ENCODE peak calls at places on chromosomes 12 and 14, in five cellular contexts. X, L, N, B and P are unnamed samples.

GRCh38 chr12:57760347-57760982 is 5.6 kb downstream of the MARCHF9 start:
- DNase-seq in L (no peak), B (no peak), N (no peak), X (no peak), P (no peak)

GRCh38 chr14:104682107-104682593 is 7.3 kb upstream of the INF2 start:
- DNase-seq in X (no peak), N (peak; percentile 67), B (no peak), L (no peak), P (no peak)

GRCh38 chr12:127389923-127390322 is 877.0 kb upstream of the TMEM132C start:
- DNase-seq in X (peak; percentile 29), N (no peak), L (peak; percentile 21), B (peak; percentile 84), P (no peak)

GRCh38 chr12:44078273-44078672 is 242.4 kb downstream of the TMEM117 start:
- DNase-seq in X (no peak), L (no peak), N (no peak), B (peak; percentile 19), P (no peak)

GRCh38 chr12:116556964-116557706 is 2.0 kb upstream of the MAP1LC3B2 start:
- DNase-seq in X (no peak), L (no peak), B (peak; percentile 47), N (no peak), P (no peak)

GRCh38 chr14:88204221-88204620 is 118.8 kb downstream of the KCNK10 start:
- DNase-seq in B (no peak), N (no peak), L (no peak), X (no peak), P (no peak)

GRCh38 chr12:26744697-26745440 is 88.1 kb downstream of the ITPR2 start:
- DNase-seq in B (no peak), L (no peak), N (no peak), X (no peak), P (no peak)

GRCh38 chr12:40152783-40153383 is 47.0 kb upstream of the SLC2A13 start:
- DNase-seq in X (peak; percentile 50), L (peak; percentile 74), N (peak; percentile 77), B (peak; percentile 45), P (peak; percentile 21)

GRCh38 chr12:28253175-28253641 is 63.0 kb downstream of the CCDC91 start:
- DNase-seq in B (peak; percentile 53), L (no peak), N (no peak), X (peak; percentile 19), P (no peak)

GRCh38 chr12:114812858-114813761 is 129.1 kb upstream of the TBX3 start:
- DNase-seq in B (no peak), X (peak; percentile 87), L (no peak), N (no peak), P (no peak)

GRCh38 chr12:54463034-54463433 is 10.4 kb downstream of the GTSF1 start:
- DNase-seq in X (peak; percentile 68), N (peak; percentile 72), B (peak; percentile 92), L (no peak), P (no peak)

GRCh38 chr12:946656-947055 is 2.8 kb downstream of the RAD52 start:
- DNase-seq in N (no peak), L (no peak), B (peak; percentile 56), X (peak; percentile 34), P (no peak)

GRCh38 chr14:55802986-55803431 is 223.0 kb downstream of the KTN1 start:
- DNase-seq in X (peak; percentile 25), L (no peak), B (peak; percentile 52), N (no peak), P (no peak)

GRCh38 chr14:85319998-85320397 is 209.9 kb upstream of the FLRT2 start:
- DNase-seq in X (peak; percentile 15), B (peak; percentile 83), L (no peak), N (no peak), P (no peak)

GRCh38 chr12:11563785-11564739 is 85.4 kb upstream of the ETV6 start:
- DNase-seq in B (no peak), N (no peak), L (no peak), X (no peak), P (no peak)

GRCh38 chr14:61453103-61453767 is 131.9 kb downstream of the PRKCH start:
- DNase-seq in B (no peak), N (no peak), L (no peak), X (no peak), P (no peak)

GRCh38 chr14:61454545-61454944 is 133.2 kb downstream of the PRKCH start:
- DNase-seq in L (no peak), B (no peak), X (no peak), N (peak; percentile 54), P (peak; percentile 75)

GRCh38 chr14:61452452-61452851 is 131.1 kb downstream of the PRKCH start:
- DNase-seq in L (no peak), N (no peak), B (no peak), X (no peak), P (no peak)

GRCh38 chr14:61456720-61457119 is 135.3 kb downstream of the PRKCH start:
- DNase-seq in N (peak; percentile 89), B (peak; percentile 84), L (peak; percentile 93), X (peak; percentile 77), P (peak; percentile 58)

GRCh38 chr14:61455351-61455750 is 134.0 kb downstream of the PRKCH start:
- DNase-seq in N (peak; percentile 55), L (no peak), B (no peak), X (no peak), P (no peak)
- H3K4me1 ChIP-seq in N (peaks cover 3% of the 10 kb centered on the region), L (no peaks in the 10 kb centered on the region), B (no peaks in the 10 kb centered on the region), X (no peaks in the 10 kb centered on the region), P (peaks cover 23% of the 10 kb centered on the region)

GRCh38 chr12:130993759-130994670 is 40.3 kb downstream of the ADGRD1 start:
- DNase-seq in L (peak; percentile 87), N (peak; percentile 54), B (no peak), X (no peak), P (no peak)
- H3K4me3 ChIP-seq in L (peak overlapping the region; percentile 44), N (no peak overlapping the region), B (no peak overlapping the region), X (no peak overlapping the region), P (no peak overlapping the region)

DNA sequence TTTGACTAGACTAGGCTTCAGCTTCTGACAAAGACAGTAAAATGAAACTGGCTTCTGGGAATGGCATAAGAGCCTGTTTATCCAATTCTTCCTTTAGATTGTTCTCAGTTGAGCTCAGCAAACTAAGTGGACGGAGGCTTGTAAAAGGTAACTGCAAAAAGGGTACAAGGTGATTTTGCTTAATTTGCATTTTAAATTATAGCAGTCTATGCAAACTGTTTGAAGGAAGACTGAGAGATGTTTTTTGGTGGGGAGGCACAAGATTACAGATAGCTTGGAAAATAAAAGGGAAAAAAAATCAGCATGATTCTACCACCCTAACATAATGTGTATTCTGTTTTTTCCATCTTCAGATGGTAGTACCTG is 5.0 kb downstream of the SUSD6 start:
- DNase-seq in L (no peak), B (no peak), X (no peak), N (no peak), P (no peak)
- H3K4me1 ChIP-seq in L (peaks cover 44% of the 10 kb centered on the region), B (peaks cover 66% of the 10 kb centered on the region), X (peaks cover 9% of the 10 kb centered on the region), N (peaks cover 26% of the 10 kb centered on the region), P (peaks cover 88% of the 10 kb centered on the region)

GRCh38 chr12:104496336-104496735 is 39.6 kb downstream of the CHST11 start:
- DNase-seq in X (peak; percentile 30), N (no peak), B (no peak), L (no peak), P (no peak)

GRCh38 chr12:104494137-104494815 is 37.5 kb downstream of the CHST11 start:
- DNase-seq in N (peak; percentile 63), X (no peak), L (peak; percentile 69), B (peak; percentile 73), P (peak; percentile 57)

GRCh38 chr12:104495786-104496185 is 39.0 kb downstream of the CHST11 start:
- DNase-seq in L (no peak), X (no peak), B (peak; percentile 25), N (no peak), P (no peak)

GRCh38 chr12:104493504-104493903 is 36.8 kb downstream of the CHST11 start:
- DNase-seq in X (no peak), B (peak; percentile 50), N (no peak), L (no peak), P (no peak)

DNA sequence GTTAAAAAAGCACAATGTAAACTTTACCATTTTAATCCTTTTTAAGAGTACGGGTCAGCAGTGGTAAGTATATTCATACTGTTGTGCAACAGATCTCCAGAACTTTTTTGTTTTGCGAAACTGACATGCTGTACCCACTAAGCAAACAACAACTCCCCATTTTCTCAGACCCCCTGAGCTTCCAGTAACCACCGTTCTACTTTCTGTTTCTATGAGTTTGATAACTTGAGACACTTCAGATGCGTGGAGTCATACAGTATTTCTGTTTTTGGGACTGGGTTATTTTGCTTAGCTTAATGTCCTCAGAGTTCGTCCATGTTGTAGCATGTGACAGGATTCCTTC is 38.0 kb downstream of the CHST11 start:
- DNase-seq in L (no peak), B (peak; percentile 40), N (no peak), X (peak; percentile 23), P (no peak)
- H3K4me3 ChIP-seq in L (no peak overlapping the region), B (peak overlapping the region; percentile 57), N (no peak overlapping the region), X (no peak overlapping the region), P (no peak overlapping the region)

GRCh38 chr12:3043406-3043805 is 33.8 kb upstream of the TSPAN9 start:
- DNase-seq in X (no peak), B (no peak), N (no peak), L (no peak), P (no peak)
- H3K4me1 ChIP-seq in X (no peaks in the 10 kb centered on the region), B (no peaks in the 10 kb centered on the region), N (peaks cover 3% of the 10 kb centered on the region), L (no peaks in the 10 kb centered on the region), P (peaks cover 27% of the 10 kb centered on the region)